ENCODE peak calls at places on chromosomes 2 and 18, in six cellular contexts. E is MCF 10A, H is fibroblast of pulmonary artery, F is mesothelial cell of epicardium, P is ovary, O is spleen. Y is an unnamed sample.

GRCh38 chr18:49654347-49654746 is 92.5 kb downstream of the LIPG start:
- DNase-seq in H (no peak), E (no peak), F (no peak), O (no peak), P (no peak), Y (no peak)

GRCh38 chr2:182649316-182649715 is 66.7 kb upstream of the DNAJC10 start:
- DNase-seq in E (peak; percentile 43), O (no peak), F (no peak), P (no peak), H (peak; percentile 71), Y (peak; percentile 15)

GRCh38 chr2:189086710-189087109 is 92.9 kb downstream of the COL5A2 start:
- DNase-seq in H (peak; percentile 81), E (peak; percentile 13), F (no peak), P (no peak), O (no peak), Y (no peak)

GRCh38 chr18:48543228-48543627 is 4.4 kb downstream of the CTIF start:
- DNase-seq in E (peak; percentile 35), P (no peak), H (no peak), F (no peak), O (no peak), Y (no peak)

GRCh38 chr2:46460991-46461715 is 18.2 kb upstream of the TMEM247 start:
- DNase-seq in O (peak; percentile 91), H (peak; percentile 72), F (no peak), P (peak; percentile 84), E (peak; percentile 68), Y (peak; percentile 73)

GRCh38 chr2:91839904-91840868 is 3031.0 kb upstream of the TEKT4 start:
- DNase-seq in P (no peak), E (no peak), F (no peak), H (no peak), O (no peak), Y (no peak)

GRCh38 chr2:101380376-101380775 is 6.9 kb downstream of the CREG2 start:
- DNase-seq in O (no peak), P (no peak), H (peak; percentile 66), E (peak; percentile 94), F (no peak), Y (no peak)

GRCh38 chr2:3766824-3767223 is 63.4 kb downstream of the DCDC2C start:
- DNase-seq in P (no peak), H (no peak), F (no peak), E (no peak), O (no peak), Y (no peak)

GRCh38 chr2:129178356-129178755 is 801.1 kb upstream of the RAB6C start:
- DNase-seq in P (no peak), O (no peak), E (peak; percentile 93), H (peak; percentile 51), F (no peak), Y (no peak)

GRCh38 chr2:172288603-172289002 is 138.8 kb upstream of the ITGA6 start:
- DNase-seq in E (peak; percentile 91), F (no peak), O (no peak), H (no peak), P (peak; percentile 26), Y (no peak)

GRCh38 chr2:95076705-95077520 is 44.7 kb downstream of the MRPS5 start:
- DNase-seq in O (peak; percentile 94), F (peak; percentile 60), H (peak; percentile 50), P (peak; percentile 61), E (peak; percentile 75), Y (peak; percentile 66)

GRCh38 chr18:11883153-11883552 is 25.0 kb downstream of the MPPE1 start:
- DNase-seq in O (no peak), H (no peak), P (no peak), E (no peak), F (no peak), Y (no peak)

GRCh38 chr2:20670315-20671035 is 3.5 kb downstream of the GDF7 start:
- DNase-seq in F (no peak), P (no peak), O (no peak), H (no peak), E (no peak), Y (no peak)

GRCh38 chr2:105287692-105288091 is 41.8 kb downstream of the TGFBRAP1 start:
- DNase-seq in F (no peak), H (peak; percentile 59), P (no peak), O (no peak), E (peak; percentile 50), Y (peak; percentile 23)
- TF ChIP-seq CTCF in F (peak; percentile 53), H (peak; percentile 54), P (no peak), O (peak; percentile 37), E (no peak), Y (peak; percentile 47)

DNA sequence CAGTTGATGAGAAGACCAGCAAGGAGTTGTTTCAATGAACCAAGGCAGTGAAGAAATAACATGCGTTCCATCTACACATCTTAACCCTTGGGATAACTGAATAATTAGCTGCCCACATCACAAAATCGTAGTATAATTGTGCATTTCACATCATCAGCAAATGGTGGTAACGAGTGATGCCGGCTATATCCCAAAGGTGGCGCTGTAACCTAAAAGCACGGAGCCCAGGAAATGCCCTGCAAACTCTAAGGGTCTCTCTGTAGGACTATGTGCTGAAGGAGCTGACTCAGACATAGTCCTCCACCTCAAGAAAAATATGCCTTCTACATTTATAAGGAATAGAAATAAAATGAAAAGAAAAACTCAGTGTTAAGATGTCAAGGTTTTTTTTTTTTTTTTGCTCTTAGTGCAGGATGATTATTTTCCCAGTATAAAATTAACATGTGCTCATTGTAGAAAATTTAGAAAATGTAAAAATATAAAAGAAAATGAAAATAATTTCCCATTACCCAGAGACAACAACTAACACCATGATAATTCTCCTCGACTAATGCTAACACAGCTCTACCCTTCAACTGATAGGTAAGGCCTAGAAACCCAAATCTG is 23.1 kb upstream of the DSG3 start:
- DNase-seq in E (peak; percentile 67), H (peak; percentile 68), O (no peak), F (no peak), P (no peak), Y (no peak)
- TF ChIP-seq CTCF in E (peak; percentile 83), H (peak; percentile 95), O (no peak), F (peak; percentile 78), P (peak; percentile 34), Y (peak; percentile 47)

GRCh38 chr18:65938592-65939372 is 188.0 kb downstream of the CDH7 start:
- DNase-seq in P (no peak), H (peak; percentile 16), F (no peak), E (peak; percentile 65), O (no peak), Y (peak; percentile 55)
- TF ChIP-seq CTCF in P (no peak), H (peak; percentile 12), F (no peak), E (peak; percentile 33), O (no peak), Y (peak; percentile 57)

GRCh38 chr2:190533968-190534309 is 583 bp downstream of the NEMP2 start:
- DNase-seq in H (no peak), O (peak; percentile 86), P (peak; percentile 31), E (peak; percentile 43), F (no peak), Y (no peak)

GRCh38 chr2:190533175-190533967 is 1.2 kb downstream of the NEMP2 start:
- DNase-seq in O (no peak), E (no peak), H (no peak), P (no peak), F (no peak), Y (no peak)

GRCh38 chr2:190534310-190535118 is at the start of gene NEMP2:
- DNase-seq in E (peak; percentile 77), H (peak; percentile 58), P (peak; percentile 78), O (peak; percentile 97), F (peak; percentile 50), Y (peak; percentile 83)

GRCh38 chr2:190530211-190530639 is 4.3 kb downstream of the NEMP2 start:
- DNase-seq in P (no peak), E (no peak), O (no peak), F (no peak), H (peak; percentile 51), Y (no peak)

DNA sequence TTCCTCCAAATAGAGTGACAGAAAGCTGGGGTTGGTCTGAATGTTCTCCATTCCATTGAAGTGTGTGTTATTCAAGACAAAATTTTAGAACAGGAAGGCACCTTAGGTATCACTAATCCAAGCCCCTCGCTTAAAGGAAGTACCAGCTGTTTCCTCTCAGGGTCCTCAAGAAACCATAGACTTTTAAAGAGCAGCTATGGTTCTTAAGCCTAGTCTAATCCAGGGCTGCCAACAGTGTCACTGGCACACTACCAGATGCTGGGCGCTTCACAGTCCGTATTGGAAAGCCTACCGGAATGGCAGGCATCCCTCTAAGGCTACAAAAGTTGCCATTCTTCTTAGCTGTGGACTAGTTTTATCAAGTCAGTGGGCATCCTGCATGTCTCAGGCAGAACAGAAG is 1.9 kb downstream of the NEMP2 start:
- DNase-seq in P (no peak), O (no peak), E (no peak), H (no peak), F (no peak), Y (no peak)
- TF ChIP-seq CTCF in P (no peak), O (no peak), E (no peak), H (no peak), F (no peak), Y (no peak)

GRCh38 chr18:67531929-67532328 is 15.4 kb upstream of the DSEL start:
- DNase-seq in F (no peak), O (no peak), H (no peak), E (no peak), P (no peak), Y (no peak)
- TF ChIP-seq CTCF in F (no peak), O (no peak), H (no peak), E (no peak), P (no peak), Y (no peak)

DNA sequence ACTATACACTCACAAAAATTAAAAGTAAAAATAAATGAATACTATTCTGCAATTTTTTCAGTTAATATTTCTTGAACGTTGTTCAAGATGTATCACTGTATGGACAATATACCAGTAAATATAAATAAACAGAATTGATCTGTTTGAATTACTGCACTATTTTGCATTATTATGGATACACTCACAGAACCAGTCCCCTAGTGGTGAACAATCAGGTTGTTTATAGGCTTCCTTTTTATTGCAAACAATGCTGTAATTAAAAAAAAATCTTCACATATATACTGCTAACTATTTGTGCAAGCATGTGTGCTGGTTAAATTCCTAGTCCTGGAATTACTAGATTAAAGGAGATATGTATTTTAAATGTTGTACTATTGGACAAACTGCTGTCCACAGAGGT is 306.0 kb downstream of the FBXO15 start:
- DNase-seq in F (no peak), H (peak; percentile 17), O (no peak), P (no peak), E (no peak), Y (no peak)
- TF ChIP-seq CTCF in F (peak; percentile 63), H (peak; percentile 42), O (no peak), P (no peak), E (peak; percentile 31), Y (no peak)

DNA sequence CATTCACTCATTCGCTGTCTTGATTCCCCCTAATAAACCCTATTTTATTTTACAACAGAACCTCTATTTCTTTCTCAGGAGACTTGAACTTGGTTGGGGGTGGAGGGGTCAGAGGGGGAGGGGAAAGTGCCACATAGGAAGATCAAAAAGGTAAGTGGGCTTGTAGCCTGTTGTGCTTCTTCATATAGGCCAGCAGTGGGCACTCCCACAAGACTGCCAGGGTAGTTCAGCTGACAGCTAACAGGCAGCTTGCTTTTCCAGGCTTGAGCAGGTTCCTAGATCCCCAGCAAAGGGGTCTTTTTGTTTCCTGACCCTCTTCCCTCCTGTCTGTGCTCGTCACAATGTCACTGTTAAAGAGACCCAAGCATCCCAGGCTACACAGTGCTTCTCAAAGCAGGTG is 829 bp upstream of the KIAA2012 start:
- DNase-seq in H (no peak), O (no peak), F (no peak), E (no peak), P (no peak), Y (peak; percentile 37)
- TF ChIP-seq CTCF in H (peak; percentile 22), O (no peak), F (no peak), E (no peak), P (no peak), Y (peak; percentile 72)

Y was measured in BE2C.